ENCODE peak calls at places on chromosomes 13 and 19, in seven cellular contexts. One of them, this sample, is unnamed. For H4K20me1 and H3F3A, the result is how much of the 10 kb centered on the place peaks cover.

GRCh38 chr13:34897220-34897619 is 44.9 kb upstream of the NBEA start:
- DNase-seq in MM.1S: no peak
- DNase-seq in PC-9: no peak
- DNase-seq in neural progenitor cell: no peak
- DNase-seq in GM23338: no peak
- DNase-seq in GM23248: peak
- DNase-seq in SK-N-SH: no peak
- DNase-seq in this sample: peak

GRCh38 chr19:58350871-58351557 is 2.3 kb downstream of the A1BG start:
- DNase-seq in GM23248: no peak
- DNase-seq in SK-N-SH: no peak
- DNase-seq in MM.1S: no peak
- DNase-seq in GM23338: no peak
- DNase-seq in PC-9: no peak
- DNase-seq in neural progenitor cell: no peak
- DNase-seq in this sample: no peak

GRCh38 chr19:18414504-18415176 is 4.6 kb upstream of the SSBP4 start:
- DNase-seq in neural progenitor cell: peak
- DNase-seq in GM23338: peak
- DNase-seq in SK-N-SH: no peak
- DNase-seq in MM.1S: no peak
- DNase-seq in GM23248: peak
- DNase-seq in PC-9: peak
- DNase-seq in this sample: no peak

GRCh38 chr19:40702337-40703012 is 12.0 kb upstream of the NUMBL start:
- DNase-seq in MM.1S: no peak
- DNase-seq in GM23338: peak
- DNase-seq in PC-9: no peak
- DNase-seq in SK-N-SH: no peak
- DNase-seq in neural progenitor cell: peak
- DNase-seq in GM23248: peak
- DNase-seq in this sample: peak

GRCh38 chr19:6744381-6745288 is 5.2 kb downstream of the TRIP10 start:
- DNase-seq in SK-N-SH: no peak
- DNase-seq in neural progenitor cell: peak
- DNase-seq in GM23248: peak
- DNase-seq in PC-9: peak
- DNase-seq in GM23338: no peak
- DNase-seq in MM.1S: no peak
- DNase-seq in this sample: peak

GRCh38 chr13:48232420-48233096 is 448 bp upstream of the ITM2B start:
- DNase-seq in MM.1S: no peak
- DNase-seq in SK-N-SH: no peak
- DNase-seq in PC-9: no peak
- DNase-seq in GM23338: peak
- DNase-seq in GM23248: peak
- DNase-seq in neural progenitor cell: peak
- DNase-seq in this sample: peak

GRCh38 chr13:51714663-51715168 is 89.2 kb downstream of the DHRS12 start:
- DNase-seq in MM.1S: peak
- DNase-seq in GM23248: peak
- DNase-seq in SK-N-SH: no peak
- DNase-seq in GM23338: no peak
- DNase-seq in PC-9: peak
- DNase-seq in neural progenitor cell: no peak
- DNase-seq in this sample: peak

GRCh38 chr13:114109646-114110045 is 22.8 kb downstream of the RASA3 start:
- DNase-seq in PC-9: no peak
- DNase-seq in MM.1S: peak
- DNase-seq in SK-N-SH: peak
- DNase-seq in GM23338: no peak
- DNase-seq in GM23248: no peak
- DNase-seq in neural progenitor cell: peak
- DNase-seq in this sample: no peak

GRCh38 chr13:36553501-36553900 is 120.3 kb upstream of the SERTM1 start:
- DNase-seq in MM.1S: no peak
- DNase-seq in PC-9: no peak
- DNase-seq in neural progenitor cell: no peak
- DNase-seq in GM23248: no peak
- DNase-seq in GM23338: no peak
- DNase-seq in SK-N-SH: no peak
- DNase-seq in this sample: no peak

GRCh38 chr13:26061947-26062346 is 10.1 kb upstream of the SHISA2 start:
- DNase-seq in MM.1S: no peak
- DNase-seq in PC-9: no peak
- DNase-seq in GM23338: no peak
- DNase-seq in GM23248: peak
- DNase-seq in neural progenitor cell: no peak
- DNase-seq in SK-N-SH: no peak
- DNase-seq in this sample: peak

GRCh38 chr13:24253520-24254150 is 55.7 kb upstream of the C1QTNF9 start:
- DNase-seq in GM23338: no peak
- DNase-seq in MM.1S: no peak
- DNase-seq in GM23248: no peak
- DNase-seq in PC-9: no peak
- DNase-seq in SK-N-SH: no peak
- DNase-seq in neural progenitor cell: no peak
- DNase-seq in this sample: no peak

GRCh38 chr19:38252385-38252784 is 3.8 kb downstream of the PPP1R14A start:
- DNase-seq in GM23338: no peak
- DNase-seq in GM23248: no peak
- DNase-seq in MM.1S: no peak
- DNase-seq in neural progenitor cell: no peak
- DNase-seq in SK-N-SH: no peak
- DNase-seq in PC-9: no peak
- DNase-seq in this sample: no peak

GRCh38 chr19:10288662-10289166 is 1.0 kb upstream of the ICAM5 start:
- DNase-seq in GM23248: peak
- DNase-seq in SK-N-SH: peak
- DNase-seq in MM.1S: peak
- DNase-seq in GM23338: peak
- DNase-seq in PC-9: peak
- DNase-seq in neural progenitor cell: peak
- DNase-seq in this sample: peak

GRCh38 chr13:113963376-113963775 is 10.5 kb downstream of the C13orf46 start:
- DNase-seq in neural progenitor cell: no peak
- DNase-seq in GM23248: no peak
- DNase-seq in PC-9: no peak
- DNase-seq in MM.1S: no peak
- DNase-seq in SK-N-SH: no peak
- DNase-seq in GM23338: no peak
- DNase-seq in this sample: no peak

GRCh38 chr13:89380101-89380500 is 1708.9 kb downstream of the SLITRK5 start:
- DNase-seq in GM23338: no peak
- DNase-seq in PC-9: peak
- DNase-seq in SK-N-SH: no peak
- DNase-seq in neural progenitor cell: no peak
- DNase-seq in MM.1S: peak
- DNase-seq in GM23248: no peak
- DNase-seq in this sample: peak

GRCh38 chr13:33636955-33637670 is 180.8 kb upstream of the RFC3 start:
- DNase-seq in SK-N-SH: no peak
- DNase-seq in MM.1S: no peak
- DNase-seq in neural progenitor cell: no peak
- DNase-seq in PC-9: no peak
- DNase-seq in GM23338: no peak
- DNase-seq in GM23248: peak
- DNase-seq in this sample: peak

GRCh38 chr13:26050568-26051230 is 1.1 kb downstream of the SHISA2 start:
- DNase-seq in SK-N-SH: peak
- DNase-seq in GM23338: peak
- DNase-seq in MM.1S: no peak
- DNase-seq in neural progenitor cell: peak
- DNase-seq in GM23248: peak
- DNase-seq in PC-9: no peak
- DNase-seq in this sample: no peak

GRCh38 chr13:47178090-47178950 is 281.5 kb upstream of the HTR2A start:
- DNase-seq in SK-N-SH: no peak
- DNase-seq in MM.1S: no peak
- DNase-seq in GM23248: no peak
- DNase-seq in PC-9: no peak
- DNase-seq in neural progenitor cell: no peak
- DNase-seq in GM23338: no peak
- DNase-seq in this sample: no peak

GRCh38 chr13:105170438-105170837 is 1365.0 kb downstream of the EFNB2 start:
- DNase-seq in GM23338: no peak
- DNase-seq in SK-N-SH: no peak
- DNase-seq in neural progenitor cell: no peak
- DNase-seq in MM.1S: no peak
- DNase-seq in GM23248: no peak
- DNase-seq in PC-9: no peak
- DNase-seq in this sample: no peak

GRCh38 chr13:72146816-72147215 is 279.8 kb upstream of the DACH1 start:
- DNase-seq in SK-N-SH: no peak
- DNase-seq in MM.1S: no peak
- DNase-seq in GM23338: no peak
- DNase-seq in neural progenitor cell: no peak
- DNase-seq in GM23248: no peak
- DNase-seq in PC-9: no peak
- DNase-seq in this sample: peak

GRCh38 chr13:72150502-72150901 is 283.5 kb upstream of the DACH1 start:
- DNase-seq in GM23248: no peak
- DNase-seq in GM23338: peak
- DNase-seq in SK-N-SH: no peak
- DNase-seq in neural progenitor cell: no peak
- DNase-seq in MM.1S: no peak
- DNase-seq in PC-9: no peak
- DNase-seq in this sample: no peak

GRCh38 chr13:72151241-72151640 is 284.2 kb upstream of the DACH1 start:
- DNase-seq in MM.1S: no peak
- DNase-seq in GM23338: no peak
- DNase-seq in GM23248: no peak
- DNase-seq in SK-N-SH: no peak
- DNase-seq in PC-9: no peak
- DNase-seq in neural progenitor cell: no peak
- DNase-seq in this sample: peak

GRCh38 chr13:72145383-72145782 is 278.4 kb upstream of the DACH1 start:
- DNase-seq in PC-9: no peak
- DNase-seq in SK-N-SH: no peak
- DNase-seq in neural progenitor cell: no peak
- DNase-seq in GM23338: no peak
- DNase-seq in MM.1S: no peak
- DNase-seq in GM23248: no peak
- DNase-seq in this sample: no peak

DNA sequence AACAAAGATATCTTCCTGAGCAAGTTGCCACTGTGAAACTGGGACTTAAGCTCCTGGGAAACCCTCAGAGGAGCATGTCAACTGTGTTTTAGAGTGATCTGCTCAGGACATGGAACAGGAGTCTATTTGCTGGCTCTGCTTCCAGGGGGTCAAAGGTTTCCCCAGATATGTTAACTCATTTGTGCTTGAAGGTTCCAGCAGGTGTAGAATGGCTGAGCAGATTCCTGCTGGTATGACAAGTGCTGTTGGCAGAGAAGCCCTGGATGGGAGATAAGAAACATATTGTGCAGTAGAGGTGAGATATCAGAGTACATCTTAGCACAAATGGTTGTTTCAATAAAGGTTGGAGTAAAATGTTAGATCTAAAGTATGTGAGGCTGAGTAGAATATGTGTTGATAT is 282.7 kb upstream of the DACH1 start:
- DNase-seq in PC-9: no peak
- DNase-seq in SK-N-SH: no peak
- DNase-seq in MM.1S: no peak
- DNase-seq in GM23248: no peak
- DNase-seq in neural progenitor cell: no peak
- DNase-seq in GM23338: no peak
- DNase-seq in this sample: no peak
- H4K20me1 ChIP-seq in PC-9: under half
- H4K20me1 ChIP-seq in SK-N-SH: under half
- H4K20me1 ChIP-seq in MM.1S: under half
- H4K20me1 ChIP-seq in GM23248: under half
- H4K20me1 ChIP-seq in neural progenitor cell: under half
- H4K20me1 ChIP-seq in GM23338: under half
- H4K20me1 ChIP-seq in this sample: under half

DNA sequence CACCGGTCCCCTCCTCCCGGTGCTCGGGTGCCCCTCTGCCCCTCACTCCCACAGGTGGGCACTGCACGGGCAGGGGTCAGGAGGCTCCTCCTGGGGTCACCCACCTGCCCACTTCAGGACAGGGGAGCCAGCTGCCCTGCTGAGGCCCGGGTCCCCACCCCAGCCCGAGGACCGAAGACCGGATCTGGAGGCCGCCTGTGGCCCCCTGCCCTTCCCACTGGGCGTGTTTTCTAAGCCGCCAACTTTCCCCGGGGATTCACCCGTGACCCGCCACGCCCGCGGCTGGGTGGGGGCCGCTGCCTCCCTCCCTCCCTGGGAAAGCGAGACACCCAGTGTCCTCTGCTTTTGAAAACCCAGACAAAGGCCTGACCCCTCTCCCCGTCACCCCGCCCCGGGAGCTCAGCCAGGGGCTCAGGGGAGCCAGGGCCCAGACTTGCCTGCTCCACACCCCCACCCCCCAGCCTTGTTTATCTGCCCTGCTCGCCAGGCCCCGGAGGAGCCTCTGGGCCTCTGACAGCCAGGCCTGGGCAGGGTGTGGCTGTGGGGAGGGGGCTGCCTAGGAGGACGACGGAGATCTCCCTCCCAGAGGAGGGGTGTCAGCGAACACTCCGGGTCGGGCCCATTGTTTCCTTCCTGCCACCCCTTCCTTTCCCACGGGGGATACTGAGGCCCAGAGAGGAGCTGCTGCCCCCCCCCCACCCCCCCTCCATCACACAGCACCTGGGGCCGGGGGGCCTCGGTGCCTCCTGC is 1.4 kb downstream of the PALM start:
- DNase-seq in GM23248: no peak
- DNase-seq in PC-9: no peak
- DNase-seq in SK-N-SH: peak
- DNase-seq in neural progenitor cell: peak
- DNase-seq in GM23338: no peak
- DNase-seq in MM.1S: no peak
- DNase-seq in this sample: no peak
- H3K4me2 ChIP-seq in GM23248: no peak
- H3K4me2 ChIP-seq in PC-9: no peak
- H3K4me2 ChIP-seq in SK-N-SH: peak
- H3K4me2 ChIP-seq in neural progenitor cell: peak
- H3K4me2 ChIP-seq in GM23338: peak
- H3K4me2 ChIP-seq in MM.1S: no peak
- H3K4me2 ChIP-seq in this sample: no peak

GRCh38 chr19:34193876-34194275 is 21.6 kb downstream of the LSM14A start:
- DNase-seq in PC-9: no peak
- DNase-seq in MM.1S: no peak
- DNase-seq in GM23248: no peak
- DNase-seq in neural progenitor cell: no peak
- DNase-seq in GM23338: no peak
- DNase-seq in SK-N-SH: no peak
- DNase-seq in this sample: no peak
- H3F3A ChIP-seq in PC-9: under half
- H3F3A ChIP-seq in MM.1S: under half
- H3F3A ChIP-seq in GM23248: under half
- H3F3A ChIP-seq in neural progenitor cell: under half
- H3F3A ChIP-seq in GM23338: under half
- H3F3A ChIP-seq in SK-N-SH: under half
- H3F3A ChIP-seq in this sample: under half

DNA sequence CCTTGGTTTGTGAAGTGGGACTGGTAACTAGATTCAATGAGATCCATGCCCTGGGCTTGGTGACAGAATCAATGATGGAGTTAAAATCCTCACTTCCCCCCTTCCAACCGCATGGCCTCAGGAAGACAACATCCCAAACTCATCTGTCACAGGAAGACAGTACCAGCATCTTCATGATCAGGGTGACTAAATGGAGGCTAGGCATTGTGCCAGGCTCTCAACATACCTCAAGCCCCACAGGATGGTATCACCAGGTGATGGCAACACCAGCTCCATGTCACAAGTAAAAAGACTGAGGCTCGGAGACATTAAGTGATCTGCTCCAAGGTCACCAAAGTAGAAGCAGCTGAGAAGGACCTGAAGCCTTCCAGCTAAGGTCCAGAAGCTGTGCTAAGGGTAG is 14.2 kb downstream of the MED26 start:
- DNase-seq in neural progenitor cell: no peak
- DNase-seq in PC-9: no peak
- DNase-seq in SK-N-SH: no peak
- DNase-seq in GM23338: no peak
- DNase-seq in GM23248: no peak
- DNase-seq in MM.1S: no peak
- DNase-seq in this sample: no peak
- H4K20me1 ChIP-seq in neural progenitor cell: half or more
- H4K20me1 ChIP-seq in PC-9: half or more
- H4K20me1 ChIP-seq in SK-N-SH: half or more
- H4K20me1 ChIP-seq in GM23338: half or more
- H4K20me1 ChIP-seq in GM23248: under half
- H4K20me1 ChIP-seq in MM.1S: half or more
- H4K20me1 ChIP-seq in this sample: half or more

This sample was measured in PC-3.